ENCODE peak calls at places on chromosomes 13 and 19, in five cellular contexts. Q is cardiac muscle cell, G is pancreas, D is Peyer's patch, J is lung. I is an unnamed sample. For H3K4me1 and H3K27me3, the result is how much of the 10 kb centered on the place peaks cover.

GRCh38 chr19:29484876-29485275 is 40.9 kb upstream of the VSTM2B start:
- DNase-seq in Q (no peak), G (no peak), D (peak), J (peak), I (no peak)

GRCh38 chr19:50181121-50181520 is 18.0 kb upstream of the IZUMO2 start:
- DNase-seq in Q (no peak), G (no peak), D (no peak), J (no peak), I (no peak)

GRCh38 chr13:27038323-27038722 is 133.3 kb downstream of the USP12 start:
- DNase-seq in Q (peak), G (no peak), D (no peak), J (no peak), I (peak)

GRCh38 chr13:107669356-107669755 is 546.0 kb downstream of the LIG4 start:
- DNase-seq in Q (no peak), G (no peak), D (no peak), J (no peak), I (no peak)

GRCh38 chr13:51801631-51802099 is 2.3 kb downstream of the DHRS12 start:
- DNase-seq in Q (no peak), G (peak), D (peak), J (peak), I (no peak)

GRCh38 chr19:31745731-31746130 is 396.5 kb upstream of the TSHZ3 start:
- DNase-seq in Q (no peak), G (no peak), D (no peak), J (no peak), I (no peak)

GRCh38 chr19:10513223-10513622 is 4.0 kb downstream of the S1PR5 start:
- DNase-seq in Q (no peak), G (no peak), D (no peak), J (no peak), I (no peak)

GRCh38 chr13:101454767-101455166 is 2.3 kb downstream of the ITGBL1 start:
- DNase-seq in Q (peak), G (no peak), D (no peak), J (no peak), I (peak)

GRCh38 chr19:28610731-28611130 is 602.2 kb downstream of the UQCRFS1 start:
- DNase-seq in Q (no peak), G (no peak), D (no peak), J (no peak), I (no peak)

GRCh38 chr19:45474941-45475516 is 7.2 kb downstream of the FOSB start:
- DNase-seq in Q (peak), G (no peak), D (no peak), J (no peak), I (no peak)

GRCh38 chr13:91097269-91097668 is 250.2 kb upstream of the MIR17HG start:
- DNase-seq in Q (no peak), G (no peak), D (no peak), J (no peak), I (no peak)

GRCh38 chr19:38445362-38445761 is 11.9 kb downstream of the RYR1 start:
- DNase-seq in Q (no peak), G (no peak), D (no peak), J (no peak), I (no peak)

GRCh38 chr19:48308695-48309586 is 16.4 kb upstream of the EMP3 start:
- DNase-seq in Q (peak), G (no peak), D (no peak), J (no peak), I (no peak)

GRCh38 chr19:14433454-14434156 is 499 bp downstream of the PKN1 start:
- DNase-seq in Q (no peak), G (peak), D (peak), J (no peak), I (no peak)

GRCh38 chr19:2291185-2291751 is 9.3 kb upstream of the PEAK3 start:
- DNase-seq in Q (no peak), G (no peak), D (no peak), J (no peak), I (no peak)

GRCh38 chr19:7857727-7858701 is 16.2 kb downstream of the PRR36 start:
- DNase-seq in Q (no peak), G (peak), D (no peak), J (no peak), I (no peak)

GRCh38 chr13:23918208-23918607 is 20.9 kb upstream of the C1QTNF9B start:
- DNase-seq in Q (no peak), G (no peak), D (no peak), J (no peak), I (no peak)

GRCh38 chr13:21703846-21704245 is 33.0 kb downstream of the FGF9 start:
- DNase-seq in Q (no peak), G (no peak), D (no peak), J (no peak), I (no peak)

GRCh38 chr19:10352764-10353671 is 13.6 kb upstream of the ICAM3 start:
- DNase-seq in Q (peak), G (no peak), D (no peak), J (no peak), I (no peak)

GRCh38 chr13:91574756-91575155 is 176.3 kb downstream of the GPC5 start:
- DNase-seq in Q (peak), G (no peak), D (no peak), J (no peak), I (peak)

GRCh38 chr19:58569943-58570670 is 3.0 kb downstream of the MZF1 start:
- DNase-seq in Q (no peak), G (peak), D (peak), J (no peak), I (no peak)

GRCh38 chr13:42355118-42355840 is 83.3 kb downstream of the AKAP11 start:
- DNase-seq in Q (no peak), G (no peak), D (no peak), J (no peak), I (no peak)

GRCh38 chr13:77878186-77878585 is 40.4 kb downstream of the EDNRB start:
- DNase-seq in Q (no peak), G (no peak), D (no peak), J (no peak), I (no peak)

GRCh38 chr13:38213307-38213706 is 136.3 kb upstream of the UFM1 start:
- DNase-seq in Q (no peak), G (no peak), D (no peak), J (no peak), I (peak)

GRCh38 chr13:30880151-30880551 is 25.9 kb upstream of the MEDAG start:
- DNase-seq in Q (no peak), G (no peak), D (no peak), J (no peak), I (no peak)

GRCh38 chr19:6531956-6532243 is 1.1 kb downstream of the TNFSF9 start:
- DNase-seq in Q (no peak), G (no peak), D (no peak), J (no peak), I (no peak)

GRCh38 chr19:6531163-6531955 is 533 bp downstream of the TNFSF9 start:
- DNase-seq in Q (no peak), G (no peak), D (no peak), J (no peak), I (no peak)

GRCh38 chr19:6533746-6534418 is 3.1 kb downstream of the TNFSF9 start:
- DNase-seq in Q (no peak), G (no peak), D (no peak), J (no peak), I (no peak)

GRCh38 chr19:6533000-6533328 is 2.1 kb downstream of the TNFSF9 start:
- DNase-seq in Q (no peak), G (no peak), D (no peak), J (no peak), I (no peak)

GRCh38 chr19:6532244-6532999 is 1.6 kb downstream of the TNFSF9 start:
- DNase-seq in Q (no peak), G (no peak), D (peak), J (no peak), I (no peak)
- H3K4me1 ChIP-seq in Q (under half), G (under half), D (under half), J (under half), I (under half)

DNA sequence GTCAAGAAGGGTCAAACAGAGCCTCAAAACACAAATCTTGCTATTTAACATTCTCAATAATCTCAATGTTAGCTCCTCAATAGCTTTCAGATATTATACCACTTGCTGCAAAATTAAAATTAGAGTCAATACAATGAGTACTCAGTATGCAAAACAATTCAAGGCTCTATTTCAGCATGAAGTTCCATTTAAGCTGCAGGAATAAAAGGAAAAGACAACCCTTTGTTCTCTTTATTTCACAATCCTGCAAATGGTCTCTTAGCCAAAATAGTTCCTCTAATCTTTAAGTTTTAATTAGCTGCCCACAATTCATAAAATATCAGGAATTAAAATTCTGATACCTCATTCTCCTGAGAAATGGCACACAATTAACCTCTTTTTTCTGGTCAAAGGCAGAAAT is 40.5 kb upstream of the DCT start:
- DNase-seq in Q (no peak), G (no peak), D (no peak), J (no peak), I (no peak)
- TF ChIP-seq CTCF in Q (no peak), G (no peak), D (no peak), J (no peak), I (no peak)

GRCh38 chr13:113792236-113792770 is 33.3 kb downstream of the TMEM255B start:
- DNase-seq in Q (no peak), G (no peak), D (no peak), J (no peak), I (no peak)
- H3K27me3 ChIP-seq in Q (under half), G (under half), D (under half), J (under half), I (under half)

GRCh38 chr19:4016486-4016885 is 8.9 kb downstream of the PIAS4 start:
- DNase-seq in Q (no peak), G (no peak), D (no peak), J (no peak), I (no peak)

GRCh38 chr19:4015705-4016402 is 8.3 kb downstream of the PIAS4 start:
- DNase-seq in Q (no peak), G (peak), D (no peak), J (no peak), I (no peak)

GRCh38 chr19:4013886-4014540 is 6.5 kb downstream of the PIAS4 start:
- DNase-seq in Q (no peak), G (peak), D (no peak), J (no peak), I (no peak)

GRCh38 chr19:4012975-4013634 is 5.6 kb downstream of the PIAS4 start:
- DNase-seq in Q (no peak), G (no peak), D (no peak), J (no peak), I (no peak)

DNA sequence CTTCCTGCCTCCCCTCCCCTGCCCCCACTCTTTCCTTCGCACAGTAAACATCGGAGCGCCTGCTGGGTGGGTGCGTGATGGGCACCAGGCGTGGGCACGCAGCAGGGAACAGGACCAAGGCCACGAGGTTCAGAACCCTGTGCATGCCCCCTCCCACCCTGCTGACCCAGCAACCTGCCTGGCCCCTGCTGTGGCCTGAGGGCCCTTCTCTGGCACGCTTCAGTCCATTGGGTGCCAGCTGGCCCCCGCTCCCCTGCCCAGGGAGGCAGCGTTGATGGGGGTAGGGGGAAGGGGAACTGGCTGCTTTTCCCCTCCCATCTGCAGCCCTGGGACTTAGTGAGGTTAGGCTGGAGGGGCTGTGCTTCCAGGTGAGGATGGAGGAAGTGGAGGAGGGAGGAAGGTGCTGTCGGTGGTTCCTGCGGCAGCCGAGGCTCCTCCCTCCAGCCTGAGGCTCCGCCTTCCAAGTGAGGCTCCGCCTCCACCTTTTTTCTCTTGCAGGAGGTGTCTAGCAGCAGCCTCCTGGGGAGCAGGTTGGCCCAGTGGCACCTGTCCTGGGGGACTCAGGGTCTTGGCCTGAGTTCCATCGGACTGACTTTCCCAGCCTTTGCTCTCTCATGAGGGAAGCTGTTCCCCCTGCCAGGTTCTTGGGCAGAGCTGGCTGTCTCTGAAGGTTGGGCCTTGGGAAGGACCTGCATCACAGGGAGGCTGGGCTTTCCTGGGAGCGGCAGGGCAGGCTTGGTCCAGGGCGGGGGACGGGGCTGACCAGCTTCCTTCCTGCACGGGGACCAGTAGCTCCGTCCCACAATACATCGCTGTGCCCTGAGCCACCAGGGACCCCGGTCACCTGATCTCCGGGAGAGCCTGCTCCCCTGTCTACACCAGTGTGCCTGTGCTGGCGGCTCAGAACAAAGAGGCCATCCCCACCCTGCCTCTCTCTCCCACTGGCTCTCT is 7.3 kb downstream of the PIAS4 start:
- DNase-seq in Q (no peak), G (peak), D (no peak), J (no peak), I (no peak)
- H3K4me1 ChIP-seq in Q (under half), G (half or more), D (under half), J (under half), I (under half)

GRCh38 chr19:19294914-19295313 is 21.8 kb upstream of the TM6SF2 start:
- DNase-seq in Q (no peak), G (no peak), D (no peak), J (no peak), I (no peak)
- TF ChIP-seq CTCF in Q (no peak), G (no peak), D (no peak), J (no peak), I (no peak)

DNA sequence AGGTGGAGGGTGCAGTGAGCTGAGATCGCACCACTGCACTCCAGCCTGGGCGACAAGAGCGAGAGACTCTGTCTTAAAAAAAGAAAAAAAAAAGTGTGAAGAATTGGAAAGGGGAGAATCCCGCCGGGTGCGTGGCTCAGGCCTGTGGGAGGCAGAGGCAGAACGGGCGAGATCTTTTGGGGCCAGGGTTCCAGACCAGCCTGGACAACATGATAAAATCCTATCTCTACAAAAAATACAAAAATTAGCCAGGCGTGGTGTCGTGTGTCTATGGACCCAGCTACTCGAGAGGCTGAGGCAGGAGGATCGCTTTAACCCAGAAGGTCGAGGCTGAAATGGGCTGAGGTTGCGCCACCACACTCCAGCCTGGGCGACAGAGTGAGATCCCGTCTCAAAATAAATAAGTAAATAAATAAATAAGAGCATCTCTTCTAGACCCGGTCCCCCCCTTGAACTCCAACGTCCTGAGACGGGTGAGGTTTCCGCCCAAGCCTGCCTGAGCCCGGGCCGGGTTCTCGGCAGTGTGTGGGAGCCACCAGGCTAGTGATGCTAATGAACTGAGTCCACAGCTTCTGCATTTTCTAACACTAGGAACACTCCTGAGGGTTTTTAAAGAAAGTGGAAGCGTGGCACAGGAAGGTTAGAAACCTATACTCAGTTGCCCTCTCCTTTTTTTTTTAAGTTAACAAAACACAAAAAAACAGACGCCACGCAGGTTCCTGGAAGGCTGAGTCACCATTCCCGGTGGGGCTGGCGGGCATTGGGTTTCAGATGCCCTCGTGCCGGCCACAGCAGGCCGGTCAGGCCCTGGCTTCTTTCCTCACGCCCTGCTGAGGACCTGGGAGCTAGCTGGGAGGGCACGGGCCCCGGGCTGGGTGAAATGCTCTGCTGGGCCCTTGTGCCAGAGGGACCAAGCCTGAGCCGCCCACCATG is 22.1 kb downstream of the GPX4 start:
- DNase-seq in Q (no peak), G (no peak), D (no peak), J (no peak), I (no peak)
- H3K27me3 ChIP-seq in Q (under half), G (under half), D (under half), J (under half), I (under half)

DNA sequence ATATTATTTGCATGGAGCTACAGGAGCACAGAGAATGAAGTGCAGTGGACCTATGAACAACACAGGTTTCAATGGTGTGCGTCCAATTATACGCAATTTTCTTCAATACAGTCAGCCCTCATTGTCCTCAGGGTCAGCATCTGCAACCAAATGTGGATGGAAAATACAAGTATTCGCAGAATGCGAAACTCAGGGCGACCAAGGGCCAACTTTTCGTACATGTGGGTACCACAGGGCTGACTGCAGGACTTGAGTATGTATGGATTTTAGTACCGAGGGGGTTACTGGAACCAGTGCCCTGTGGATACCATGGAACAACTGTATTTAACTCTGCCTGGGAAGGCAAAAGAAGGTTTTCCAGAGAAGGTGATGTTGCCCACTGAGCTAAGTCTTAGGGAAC is 10.2 kb downstream of the LCP1 start:
- DNase-seq in Q (no peak), G (no peak), D (no peak), J (no peak), I (no peak)
- H3K4me1 ChIP-seq in Q (under half), G (under half), D (half or more), J (under half), I (under half)

I was measured in foreskin keratinocyte.